ENCODE peak calls at places on chromosomes 2 and 18, in four cellular contexts. E is heart left ventricle, X is astrocyte, D is kidney epithelial cell. M is an unnamed sample.
A peak's percentile ranks its signal among the peaks of the same experiment; 100 is the strongest.

GRCh38 chr2:152432206-152432653 is 97.3 kb downstream of the FMNL2 start:
- DNase-seq in X (peak; percentile 49), D (no peak), E (peak; percentile 54), M (no peak)

GRCh38 chr2:37570773-37571570 is 100.5 kb downstream of the CDC42EP3 start:
- DNase-seq in D (peak; percentile 76), E (peak; percentile 47), X (peak; percentile 96), M (no peak)

GRCh38 chr2:182597570-182597969 is 118.5 kb upstream of the DNAJC10 start:
- DNase-seq in X (peak; percentile 44), D (no peak), E (no peak), M (no peak)

GRCh38 chr2:158045362-158045761 is 56.3 kb upstream of the UPP2 start:
- DNase-seq in X (no peak), D (no peak), E (no peak), M (no peak)

GRCh38 chr2:105873721-105874120 is 129.0 kb downstream of the NCK2 start:
- DNase-seq in X (peak; percentile 84), D (peak; percentile 63), E (peak; percentile 47), M (peak; percentile 61)

GRCh38 chr2:201872576-201872975 is 66.2 kb downstream of the CDK15 start:
- DNase-seq in D (no peak), E (no peak), X (no peak), M (peak; percentile 52)

GRCh38 chr2:189444322-189444721 is 3.0 kb downstream of the WDR75 start:
- DNase-seq in D (no peak), E (no peak), X (no peak), M (no peak)

GRCh38 chr18:11857177-11857887 is 6.1 kb downstream of the CHMP1B start:
- DNase-seq in E (peak; percentile 90), D (peak; percentile 99), X (peak; percentile 100), M (no peak)

GRCh38 chr2:72924353-72925240 is 7.3 kb downstream of the EMX1 start:
- DNase-seq in X (no peak), E (no peak), D (no peak), M (no peak)

GRCh38 chr18:69400976-69401474 is 337 bp downstream of the DOK6 start:
- DNase-seq in E (peak; percentile 29), D (no peak), X (peak; percentile 32), M (no peak)

GRCh38 chr18:37464287-37464686 is 101.3 kb downstream of the CELF4 start:
- DNase-seq in D (no peak), E (no peak), X (no peak), M (no peak)

DNA sequence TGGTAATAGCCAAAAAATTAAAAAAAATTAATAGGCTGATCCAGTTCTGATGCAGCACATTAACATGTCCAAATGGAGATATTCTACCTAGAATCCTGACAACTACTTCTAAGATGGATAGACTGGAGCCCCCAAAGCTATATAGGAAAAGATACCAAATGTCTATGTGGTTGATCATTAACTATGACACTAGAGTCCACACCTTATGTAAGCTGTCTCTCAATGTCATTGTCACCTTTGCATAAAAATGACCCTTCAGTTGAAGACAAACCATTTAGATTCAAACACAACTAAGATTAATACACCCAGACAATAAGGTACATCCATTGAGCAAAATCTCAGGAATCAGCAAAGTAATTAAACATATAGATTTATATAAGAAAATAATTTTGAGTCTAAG is 14.6 kb downstream of the ZNF396 start:
- DNase-seq in E (no peak), X (no peak), D (no peak), M (no peak)
- H3K4me3 ChIP-seq in E (no peak overlapping the region), X (no peak overlapping the region), D (no peak overlapping the region), M (no peak overlapping the region)

DNA sequence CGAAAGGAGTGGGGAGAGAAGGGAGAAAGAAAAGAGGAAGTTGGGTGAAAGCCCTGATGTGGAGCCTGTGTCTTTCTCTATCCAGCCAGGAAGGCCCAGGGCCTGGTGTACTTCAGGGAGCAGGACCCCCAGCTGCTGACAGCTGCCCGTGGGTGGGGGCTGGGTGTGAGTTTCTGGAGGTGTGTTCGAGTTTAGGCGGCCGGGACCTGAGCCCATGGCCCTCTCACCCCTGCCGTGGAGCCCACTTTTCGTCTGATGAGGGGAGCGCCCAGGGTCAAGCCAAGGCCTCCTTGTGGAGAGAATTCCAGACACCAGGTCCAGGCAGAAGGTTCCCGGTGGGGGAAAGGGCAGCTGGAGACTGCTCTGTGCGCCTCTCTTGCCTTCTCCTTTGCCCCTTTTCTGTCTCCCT is 2.2 kb downstream of the SIX3 start:
- DNase-seq in D (no peak), E (no peak), X (no peak), M (no peak)
- H3K27me3 ChIP-seq in D (peaks cover 90% of the 10 kb centered on the region), E (peaks cover 50% of the 10 kb centered on the region), X (peaks cover 93% of the 10 kb centered on the region), M (no peaks in the 10 kb centered on the region)

GRCh38 chr2:96164459-96165184 is 19.4 kb upstream of the DUSP2 start:
- DNase-seq in X (no peak), D (no peak), E (no peak), M (no peak)
- H3K4me3 ChIP-seq in X (no peak overlapping the region), D (no peak overlapping the region), E (no peak overlapping the region), M (no peak overlapping the region)

GRCh38 chr2:236237468-236238190 is 26.6 kb downstream of the ASB18 start:
- DNase-seq in E (no peak), X (no peak), D (no peak), M (no peak)
- H3K27me3 ChIP-seq in E (peaks cover 8% of the 10 kb centered on the region), X (peaks cover 26% of the 10 kb centered on the region), D (peaks cover 41% of the 10 kb centered on the region), M (peaks cover 6% of the 10 kb centered on the region)

M was measured in HAP-1.